ENCODE peak calls at places on chromosomes 4 and X, in ten cellular contexts. One of them, this sample, is unnamed.

GRCh38 chr4:60682901-60683300 is 517.2 kb upstream of the ADGRL3 start:
- DNase-seq in cardiac fibroblast: peak
- DNase-seq in BJ: peak
- DNase-seq in left ventricle myocardium inferior: no peak
- DNase-seq in cardiac muscle cell: no peak
- DNase-seq in AG04450: peak
- DNase-seq in epithelial cell of esophagus: no peak
- DNase-seq in HepG2: no peak
- DNase-seq in body of pancreas: no peak
- DNase-seq in hepatocyte: no peak
- DNase-seq in this sample: no peak

GRCh38 chr4:11614426-11614825 is 185.7 kb upstream of the HS3ST1 start:
- DNase-seq in cardiac fibroblast: peak
- DNase-seq in BJ: no peak
- DNase-seq in left ventricle myocardium inferior: no peak
- DNase-seq in cardiac muscle cell: no peak
- DNase-seq in AG04450: no peak
- DNase-seq in epithelial cell of esophagus: peak
- DNase-seq in HepG2: no peak
- DNase-seq in body of pancreas: peak
- DNase-seq in hepatocyte: peak
- DNase-seq in this sample: no peak

GRCh38 chr4:143514432-143514831 is 930 bp downstream of the SMARCA5 start:
- DNase-seq in cardiac fibroblast: peak
- DNase-seq in BJ: no peak
- DNase-seq in left ventricle myocardium inferior: peak
- DNase-seq in cardiac muscle cell: peak
- DNase-seq in AG04450: no peak
- DNase-seq in epithelial cell of esophagus: peak
- DNase-seq in HepG2: peak
- DNase-seq in body of pancreas: peak
- DNase-seq in hepatocyte: peak
- DNase-seq in this sample: peak

GRCh38 chrX:53440101-53440500 is 5.9 kb upstream of the HSD17B10 start:
- DNase-seq in cardiac fibroblast: no peak
- DNase-seq in BJ: no peak
- DNase-seq in left ventricle myocardium inferior: no peak
- DNase-seq in cardiac muscle cell: no peak
- DNase-seq in AG04450: no peak
- DNase-seq in epithelial cell of esophagus: no peak
- DNase-seq in HepG2: no peak
- DNase-seq in body of pancreas: no peak
- DNase-seq in hepatocyte: no peak
- DNase-seq in this sample: no peak

GRCh38 chr4:80221161-80221560 is 23.9 kb downstream of the PRDM8 start:
- DNase-seq in cardiac fibroblast: peak
- DNase-seq in BJ: no peak
- DNase-seq in left ventricle myocardium inferior: no peak
- DNase-seq in cardiac muscle cell: peak
- DNase-seq in AG04450: no peak
- DNase-seq in epithelial cell of esophagus: peak
- DNase-seq in HepG2: no peak
- DNase-seq in body of pancreas: no peak
- DNase-seq in hepatocyte: peak
- DNase-seq in this sample: no peak

GRCh38 chrX:19709812-19710518 is 177.4 kb downstream of the SH3KBP1 start:
- DNase-seq in cardiac fibroblast: peak
- DNase-seq in BJ: peak
- DNase-seq in left ventricle myocardium inferior: no peak
- DNase-seq in cardiac muscle cell: peak
- DNase-seq in AG04450: no peak
- DNase-seq in epithelial cell of esophagus: peak
- DNase-seq in HepG2: no peak
- DNase-seq in body of pancreas: no peak
- DNase-seq in hepatocyte: no peak
- DNase-seq in this sample: no peak

GRCh38 chr4:128521156-128521555 is 233.5 kb upstream of the PGRMC2 start:
- DNase-seq in cardiac fibroblast: peak
- DNase-seq in BJ: no peak
- DNase-seq in left ventricle myocardium inferior: no peak
- DNase-seq in cardiac muscle cell: peak
- DNase-seq in AG04450: no peak
- DNase-seq in epithelial cell of esophagus: no peak
- DNase-seq in HepG2: peak
- DNase-seq in body of pancreas: no peak
- DNase-seq in hepatocyte: no peak
- DNase-seq in this sample: no peak

GRCh38 chrX:13009844-13010243 is 34.6 kb downstream of the FAM9C start:
- DNase-seq in cardiac fibroblast: no peak
- DNase-seq in BJ: no peak
- DNase-seq in left ventricle myocardium inferior: no peak
- DNase-seq in cardiac muscle cell: no peak
- DNase-seq in AG04450: no peak
- DNase-seq in epithelial cell of esophagus: peak
- DNase-seq in HepG2: no peak
- DNase-seq in body of pancreas: no peak
- DNase-seq in hepatocyte: no peak
- DNase-seq in this sample: no peak

GRCh38 chr4:10640535-10641159 is 43.9 kb downstream of the CLNK start:
- DNase-seq in cardiac fibroblast: no peak
- DNase-seq in BJ: no peak
- DNase-seq in left ventricle myocardium inferior: peak
- DNase-seq in cardiac muscle cell: no peak
- DNase-seq in AG04450: no peak
- DNase-seq in epithelial cell of esophagus: peak
- DNase-seq in HepG2: no peak
- DNase-seq in body of pancreas: no peak
- DNase-seq in hepatocyte: no peak
- DNase-seq in this sample: peak

GRCh38 chrX:12950851-12951589 is 23.9 kb upstream of the TMSB4X start:
- DNase-seq in cardiac fibroblast: peak
- DNase-seq in BJ: no peak
- DNase-seq in left ventricle myocardium inferior: no peak
- DNase-seq in cardiac muscle cell: peak
- DNase-seq in AG04450: no peak
- DNase-seq in epithelial cell of esophagus: no peak
- DNase-seq in HepG2: peak
- DNase-seq in body of pancreas: no peak
- DNase-seq in hepatocyte: peak
- DNase-seq in this sample: peak

GRCh38 chr4:67483868-67484602 is 61.3 kb downstream of the CENPC start:
- DNase-seq in cardiac fibroblast: peak
- DNase-seq in BJ: no peak
- DNase-seq in left ventricle myocardium inferior: no peak
- DNase-seq in cardiac muscle cell: peak
- DNase-seq in AG04450: no peak
- DNase-seq in epithelial cell of esophagus: no peak
- DNase-seq in HepG2: no peak
- DNase-seq in body of pancreas: no peak
- DNase-seq in hepatocyte: no peak
- DNase-seq in this sample: no peak

DNA sequence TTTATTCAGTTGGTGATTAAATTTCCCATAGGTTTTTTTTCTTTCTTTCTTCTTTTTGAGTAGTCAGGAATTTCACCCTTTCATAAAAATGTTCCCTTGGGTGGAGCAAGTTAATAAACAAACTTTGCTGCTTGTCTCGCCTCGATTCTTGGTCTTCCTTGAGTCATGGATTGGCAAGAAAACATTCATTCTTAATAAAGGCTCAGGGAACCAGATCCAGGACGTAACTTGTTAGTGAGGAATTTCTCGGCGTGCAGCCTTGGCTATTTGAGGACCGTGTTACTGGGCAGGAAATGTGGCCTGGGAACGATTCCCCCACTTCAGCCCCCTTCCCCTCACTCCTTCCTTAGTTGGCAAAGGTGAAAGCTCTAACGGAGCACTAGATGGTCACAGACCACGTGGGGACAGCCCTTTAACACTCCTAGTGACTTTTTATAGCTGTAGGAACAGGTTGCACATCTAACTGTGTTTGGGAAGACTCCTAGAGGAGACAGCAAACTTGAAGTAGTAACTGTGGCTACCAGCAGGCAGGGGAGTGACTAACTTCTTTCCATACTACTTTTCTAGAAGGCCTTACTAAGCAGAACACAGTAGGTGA is 106.8 kb downstream of the UCHL1 start:
- DNase-seq in cardiac fibroblast: peak
- DNase-seq in BJ: peak
- DNase-seq in left ventricle myocardium inferior: peak
- DNase-seq in cardiac muscle cell: peak
- DNase-seq in AG04450: no peak
- DNase-seq in epithelial cell of esophagus: peak
- DNase-seq in HepG2: no peak
- DNase-seq in body of pancreas: no peak
- DNase-seq in hepatocyte: no peak
- DNase-seq in this sample: no peak
- H3K4me3 ChIP-seq in cardiac fibroblast: no peak
- H3K4me3 ChIP-seq in BJ: peak
- H3K4me3 ChIP-seq in left ventricle myocardium inferior: peak
- H3K4me3 ChIP-seq in cardiac muscle cell: no peak
- H3K4me3 ChIP-seq in AG04450: no peak
- H3K4me3 ChIP-seq in epithelial cell of esophagus: no peak
- H3K4me3 ChIP-seq in HepG2: no peak
- H3K4me3 ChIP-seq in body of pancreas: no peak
- H3K4me3 ChIP-seq in hepatocyte: no peak
- H3K4me3 ChIP-seq in this sample: peak

DNA sequence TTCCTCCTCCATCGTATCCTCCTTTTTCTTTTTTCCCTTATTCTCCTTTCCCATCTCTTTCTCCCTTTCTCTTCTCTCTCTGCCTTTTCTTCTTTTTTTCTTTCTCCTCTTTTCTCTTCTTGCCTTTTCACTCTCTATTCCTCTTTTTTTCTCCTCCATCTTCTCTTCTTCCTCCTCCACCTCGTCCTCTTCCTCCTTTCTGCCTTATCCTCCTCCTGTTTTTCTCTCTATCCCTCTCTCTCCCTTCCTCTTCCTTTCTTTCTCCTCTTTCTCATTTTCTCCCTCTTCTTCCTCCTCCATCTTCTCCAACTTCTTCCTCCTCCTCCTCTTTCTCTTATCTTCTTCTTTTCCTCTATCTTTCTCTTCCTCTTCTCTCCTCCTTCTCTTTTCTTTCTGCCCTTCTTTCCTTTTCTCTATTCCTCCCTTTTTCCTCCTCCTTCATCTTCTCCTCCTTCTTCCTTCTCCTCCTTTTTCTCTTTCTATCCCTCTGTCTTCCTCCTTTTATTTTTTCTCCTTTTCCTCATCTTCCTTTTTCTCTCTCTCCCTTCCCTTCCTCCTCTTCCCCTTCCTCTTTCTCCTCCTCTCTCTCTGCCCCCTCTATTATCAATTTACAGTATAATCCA is 269.1 kb downstream of the DHRSX start:
- DNase-seq in cardiac fibroblast: no peak
- DNase-seq in BJ: no peak
- DNase-seq in left ventricle myocardium inferior: no peak
- DNase-seq in cardiac muscle cell: no peak
- DNase-seq in AG04450: no peak
- DNase-seq in epithelial cell of esophagus: no peak
- DNase-seq in HepG2: no peak
- DNase-seq in body of pancreas: no peak
- DNase-seq in hepatocyte: no peak
- DNase-seq in this sample: no peak
- TF ChIP-seq CTCF in cardiac fibroblast: no peak
- TF ChIP-seq CTCF in BJ: no peak
- TF ChIP-seq CTCF in left ventricle myocardium inferior: no peak
- TF ChIP-seq CTCF in cardiac muscle cell: no peak
- TF ChIP-seq CTCF in AG04450: no peak
- TF ChIP-seq CTCF in epithelial cell of esophagus: no peak
- TF ChIP-seq CTCF in HepG2: no peak
- TF ChIP-seq CTCF in body of pancreas: no peak
- TF ChIP-seq CTCF in hepatocyte: no peak
- TF ChIP-seq CTCF in this sample: no peak

DNA sequence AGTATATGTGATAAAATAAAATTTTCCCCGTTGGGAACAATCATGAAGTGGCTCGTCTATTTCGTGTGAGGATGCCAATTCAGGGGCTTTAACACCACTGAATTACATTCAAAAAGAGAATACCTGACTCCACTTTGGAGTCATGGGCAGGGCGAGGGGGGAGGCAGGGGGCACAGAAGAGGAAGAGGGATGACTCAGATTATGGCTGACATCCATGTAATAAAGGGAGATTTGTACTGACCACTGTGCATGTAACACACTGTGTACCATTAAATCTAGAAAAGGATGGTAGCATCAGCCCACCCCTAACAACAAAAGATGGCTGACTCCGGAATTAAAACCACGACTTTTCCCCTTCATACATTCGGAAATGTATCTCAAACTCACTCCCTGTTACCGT is 1.3 kb downstream of the SLC9A7 start:
- DNase-seq in cardiac fibroblast: no peak
- DNase-seq in BJ: no peak
- DNase-seq in left ventricle myocardium inferior: no peak
- DNase-seq in cardiac muscle cell: peak
- DNase-seq in AG04450: no peak
- DNase-seq in epithelial cell of esophagus: no peak
- DNase-seq in HepG2: no peak
- DNase-seq in body of pancreas: no peak
- DNase-seq in hepatocyte: no peak
- DNase-seq in this sample: no peak
- H3K4me3 ChIP-seq in cardiac fibroblast: peak
- H3K4me3 ChIP-seq in BJ: peak
- H3K4me3 ChIP-seq in left ventricle myocardium inferior: no peak
- H3K4me3 ChIP-seq in cardiac muscle cell: no peak
- H3K4me3 ChIP-seq in AG04450: peak
- H3K4me3 ChIP-seq in epithelial cell of esophagus: no peak
- H3K4me3 ChIP-seq in HepG2: peak
- H3K4me3 ChIP-seq in body of pancreas: no peak
- H3K4me3 ChIP-seq in hepatocyte: no peak
- H3K4me3 ChIP-seq in this sample: peak

GRCh38 chr4:62531731-62532130 is 1331.6 kb downstream of the ADGRL3 start:
- DNase-seq in cardiac fibroblast: no peak
- DNase-seq in BJ: no peak
- DNase-seq in left ventricle myocardium inferior: no peak
- DNase-seq in cardiac muscle cell: no peak
- DNase-seq in AG04450: no peak
- DNase-seq in epithelial cell of esophagus: no peak
- DNase-seq in HepG2: no peak
- DNase-seq in body of pancreas: no peak
- DNase-seq in hepatocyte: no peak
- DNase-seq in this sample: no peak

GRCh38 chr4:62533573-62533972 is 1333.4 kb downstream of the ADGRL3 start:
- DNase-seq in cardiac fibroblast: no peak
- DNase-seq in BJ: no peak
- DNase-seq in left ventricle myocardium inferior: no peak
- DNase-seq in cardiac muscle cell: no peak
- DNase-seq in AG04450: no peak
- DNase-seq in epithelial cell of esophagus: no peak
- DNase-seq in HepG2: no peak
- DNase-seq in body of pancreas: no peak
- DNase-seq in hepatocyte: no peak
- DNase-seq in this sample: no peak

GRCh38 chr4:62526671-62527070 is 1326.5 kb downstream of the ADGRL3 start:
- DNase-seq in cardiac fibroblast: no peak
- DNase-seq in BJ: no peak
- DNase-seq in left ventricle myocardium inferior: no peak
- DNase-seq in cardiac muscle cell: no peak
- DNase-seq in AG04450: no peak
- DNase-seq in epithelial cell of esophagus: no peak
- DNase-seq in HepG2: no peak
- DNase-seq in body of pancreas: no peak
- DNase-seq in hepatocyte: no peak
- DNase-seq in this sample: no peak

GRCh38 chr4:62531250-62531649 is 1331.1 kb downstream of the ADGRL3 start:
- DNase-seq in cardiac fibroblast: no peak
- DNase-seq in BJ: no peak
- DNase-seq in left ventricle myocardium inferior: no peak
- DNase-seq in cardiac muscle cell: no peak
- DNase-seq in AG04450: no peak
- DNase-seq in epithelial cell of esophagus: no peak
- DNase-seq in HepG2: no peak
- DNase-seq in body of pancreas: no peak
- DNase-seq in hepatocyte: no peak
- DNase-seq in this sample: no peak

GRCh38 chr4:62528874-62529273 is 1328.7 kb downstream of the ADGRL3 start:
- DNase-seq in cardiac fibroblast: no peak
- DNase-seq in BJ: no peak
- DNase-seq in left ventricle myocardium inferior: no peak
- DNase-seq in cardiac muscle cell: peak
- DNase-seq in AG04450: no peak
- DNase-seq in epithelial cell of esophagus: peak
- DNase-seq in HepG2: no peak
- DNase-seq in body of pancreas: no peak
- DNase-seq in hepatocyte: no peak
- DNase-seq in this sample: no peak
- TF ChIP-seq CTCF in cardiac fibroblast: no peak
- TF ChIP-seq CTCF in BJ: no peak
- TF ChIP-seq CTCF in left ventricle myocardium inferior: no peak
- TF ChIP-seq CTCF in cardiac muscle cell: no peak
- TF ChIP-seq CTCF in AG04450: no peak
- TF ChIP-seq CTCF in epithelial cell of esophagus: no peak
- TF ChIP-seq CTCF in HepG2: no peak
- TF ChIP-seq CTCF in body of pancreas: no peak
- TF ChIP-seq CTCF in hepatocyte: no peak
- TF ChIP-seq CTCF in this sample: no peak

This sample was measured in lower lobe of right lung.